ENCODE peak calls at places on chromosomes 3 and 15, in nine cellular contexts. E, H, N, U, V, A, D, O and G are unnamed samples.

GRCh38 chr3:162799910-162800309 is 1303.3 kb downstream of the OTOL1 start:
- DNase-seq in A (no peak), U (no peak), N (no peak), O (no peak), V (no peak), D (no peak), E (no peak), H (no peak), G (no peak)

GRCh38 chr15:42091753-42092665 is 2.4 kb downstream of the PLA2G4D start:
- DNase-seq in A (peak), N (no peak), V (no peak), U (no peak), E (no peak), D (no peak), O (no peak), H (no peak), G (no peak)

GRCh38 chr3:134197681-134198261 is 52.9 kb downstream of the RYK start:
- DNase-seq in H (peak), V (peak), A (peak), E (no peak), O (no peak), N (no peak), U (peak), D (peak), G (no peak)

GRCh38 chr3:129662230-129662629 is 55.8 kb upstream of the PLXND1 start:
- DNase-seq in H (no peak), N (no peak), E (no peak), U (no peak), O (no peak), A (no peak), V (no peak), D (no peak), G (no peak)

GRCh38 chr15:52463638-52464037 is 65.0 kb downstream of the MYO5A start:
- DNase-seq in V (no peak), N (no peak), U (no peak), D (no peak), E (no peak), A (peak), H (no peak), O (no peak), G (no peak)

GRCh38 chr15:38398134-38398533 is 55.8 kb upstream of the FAM98B start:
- DNase-seq in N (no peak), H (no peak), O (peak), U (no peak), V (peak), D (no peak), A (no peak), E (no peak), G (no peak)

GRCh38 chr15:33074942-33075341 is 119.6 kb downstream of the FMN1 start:
- DNase-seq in H (peak), E (peak), D (no peak), N (no peak), O (no peak), U (no peak), A (no peak), V (no peak), G (no peak)

GRCh38 chr15:43376017-43376705 is 5.3 kb downstream of the TUBGCP4 start:
- DNase-seq in A (peak), N (peak), V (no peak), E (no peak), H (peak), O (no peak), U (peak), D (no peak), G (peak)

GRCh38 chr15:65833501-65834220 is 35.6 kb upstream of the RAB11A start:
- DNase-seq in E (peak), N (peak), H (peak), D (no peak), O (peak), V (no peak), U (peak), A (peak), G (no peak)

GRCh38 chr3:188594137-188594536 is 440.2 kb downstream of the LPP start:
- DNase-seq in V (peak), U (no peak), H (no peak), O (no peak), E (no peak), N (no peak), D (no peak), A (no peak), G (no peak)

GRCh38 chr3:193149998-193150397 is 91.0 kb upstream of the PLAAT1 start:
- DNase-seq in U (no peak), O (no peak), E (no peak), H (no peak), D (no peak), V (no peak), A (no peak), N (no peak), G (no peak)

GRCh38 chr15:90407871-90408317 is 19.9 kb downstream of the IQGAP1 start:
- DNase-seq in U (no peak), E (no peak), A (peak), H (no peak), D (no peak), N (no peak), O (no peak), V (no peak), G (no peak)

GRCh38 chr3:105722943-105723556 is 145.8 kb downstream of the CBLB start:
- DNase-seq in A (peak), H (no peak), D (no peak), U (no peak), V (no peak), N (no peak), O (no peak), E (no peak), G (no peak)

GRCh38 chr3:51974277-51974962 is 444 bp upstream of the ABHD14A start:
- DNase-seq in A (peak), U (no peak), V (no peak), D (no peak), N (no peak), H (no peak), E (peak), O (peak), G (no peak)

GRCh38 chr3:17158941-17159682 is 274.4 kb downstream of the PLCL2 start:
- DNase-seq in V (no peak), D (no peak), U (no peak), H (peak), A (no peak), O (peak), N (no peak), E (no peak), G (no peak)

GRCh38 chr3:159950156-159950898 is 38.3 kb upstream of the IL12A start:
- DNase-seq in N (no peak), H (no peak), O (no peak), D (no peak), E (no peak), U (no peak), V (no peak), A (peak), G (no peak)

GRCh38 chr3:138942271-138942670 is 4.7 kb downstream of the FOXL2 start:
- DNase-seq in E (no peak), O (no peak), V (no peak), H (no peak), U (no peak), N (no peak), D (no peak), A (no peak), G (no peak)

GRCh38 chr3:152583913-152584312 is 251.0 kb upstream of the P2RY1 start:
- DNase-seq in H (no peak), V (no peak), N (no peak), A (no peak), U (no peak), D (no peak), O (no peak), E (no peak), G (no peak)

GRCh38 chr3:128931046-128931445 is 51.6 kb downstream of the ACAD9 start:
- DNase-seq in N (no peak), H (no peak), O (no peak), D (no peak), A (no peak), V (no peak), U (no peak), E (no peak), G (no peak)

GRCh38 chr15:58228708-58229107 is 90.5 kb downstream of the AQP9 start:
- DNase-seq in H (peak), U (no peak), A (no peak), O (no peak), D (no peak), N (no peak), E (no peak), V (no peak), G (no peak)

GRCh38 chr3:128815318-128816064 is 63.9 kb upstream of the ACAD9 start:
- DNase-seq in O (no peak), U (no peak), E (no peak), D (no peak), V (no peak), N (no peak), H (no peak), A (no peak), G (no peak)

GRCh38 chr15:93943607-93944006 is 287.8 kb upstream of the MCTP2 start:
- DNase-seq in A (no peak), D (no peak), H (no peak), U (peak), N (no peak), V (no peak), E (no peak), O (no peak), G (no peak)

GRCh38 chr15:100762289-100762688 is 117.3 kb upstream of the ALDH1A3 start:
- DNase-seq in N (no peak), H (no peak), A (no peak), O (no peak), U (no peak), V (no peak), D (no peak), E (no peak), G (no peak)